ENCODE peak calls at places on chromosome 4, in five cellular contexts. C is esophagus muscularis mucosa, A is upper lobe of left lung, W is thoracic aorta, P is pancreas. Z is an unnamed sample.

GRCh38 chr4:98530572-98530971 is 127.8 kb downstream of the TSPAN5 start:
- DNase-seq in A (no peak), P (no peak), C (peak), W (no peak), Z (no peak)

GRCh38 chr4:105966046-105966445 is 70.8 kb downstream of the NPNT start:
- DNase-seq in A (no peak), P (no peak), C (no peak), W (no peak), Z (no peak)

GRCh38 chr4:147418206-147418605 is 62.7 kb upstream of the EDNRA start:
- DNase-seq in A (no peak), W (no peak), C (no peak), P (no peak), Z (no peak)

GRCh38 chr4:57020467-57021101 is 41.9 kb downstream of the POLR2B start:
- DNase-seq in A (no peak), C (no peak), P (no peak), W (no peak), Z (no peak)

GRCh38 chr4:21304061-21304541 is 603.8 kb downstream of the PACRGL start:
- DNase-seq in P (no peak), C (no peak), A (no peak), W (no peak), Z (no peak)

GRCh38 chr4:152408514-152409327 is 127.2 kb downstream of the FBXW7 start:
- DNase-seq in A (no peak), C (no peak), W (no peak), P (no peak), Z (no peak)

GRCh38 chr4:38099020-38099600 is 138.9 kb downstream of the PTTG2 start:
- DNase-seq in P (no peak), C (no peak), W (no peak), A (no peak), Z (no peak)

GRCh38 chr4:70601422-70602039 is 9.5 kb downstream of the AMBN start:
- DNase-seq in P (peak), W (no peak), A (peak), C (no peak), Z (no peak)

GRCh38 chr4:3201718-3202702 is 46.9 kb upstream of the MSANTD1 start:
- DNase-seq in P (no peak), C (no peak), W (no peak), A (no peak), Z (no peak)

GRCh38 chr4:184541918-184542317 is 67.6 kb upstream of the IRF2 start:
- DNase-seq in P (no peak), W (no peak), A (no peak), C (no peak), Z (no peak)
- H3K27ac ChIP-seq in P (no peak), W (no peak), A (no peak), C (no peak), Z (no peak)

GRCh38 chr4:1201851-1202525 is 29.6 kb upstream of the SPON2 start:
- DNase-seq in A (peak), C (peak), W (no peak), P (peak), Z (peak)
- H3K4me3 ChIP-seq in A (no peak), C (peak), W (peak), P (no peak), Z (peak)

DNA sequence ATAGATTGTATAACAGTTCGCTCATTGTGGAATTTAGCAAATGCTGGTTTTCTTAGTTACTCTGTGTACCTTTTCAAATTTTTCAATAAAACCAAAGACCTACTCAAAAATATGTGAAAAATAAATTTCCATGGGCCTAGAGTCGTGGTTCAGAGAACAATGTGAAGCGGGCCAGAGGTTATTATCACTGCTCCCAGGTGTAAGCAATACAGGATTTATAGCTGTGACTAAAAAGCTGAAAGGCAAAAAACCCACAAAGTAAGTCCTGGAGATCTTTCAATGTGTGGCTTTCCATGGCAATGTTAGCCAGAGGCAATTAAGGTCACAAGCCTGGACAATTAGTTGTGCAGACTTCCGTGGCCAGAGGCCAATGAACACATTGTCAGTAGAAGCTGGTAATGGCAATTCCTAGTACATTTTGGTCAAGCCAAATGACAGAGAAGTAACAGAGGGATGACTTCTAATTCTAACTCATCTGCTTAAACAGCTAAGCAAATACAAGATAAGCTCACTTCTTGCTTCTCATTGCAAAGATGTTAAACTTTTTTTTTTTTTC is 127.1 kb upstream of the FAT4 start:
- DNase-seq in P (no peak), W (no peak), C (no peak), A (no peak), Z (peak)
- H3K27ac ChIP-seq in P (no peak), W (no peak), C (no peak), A (no peak), Z (no peak)

DNA sequence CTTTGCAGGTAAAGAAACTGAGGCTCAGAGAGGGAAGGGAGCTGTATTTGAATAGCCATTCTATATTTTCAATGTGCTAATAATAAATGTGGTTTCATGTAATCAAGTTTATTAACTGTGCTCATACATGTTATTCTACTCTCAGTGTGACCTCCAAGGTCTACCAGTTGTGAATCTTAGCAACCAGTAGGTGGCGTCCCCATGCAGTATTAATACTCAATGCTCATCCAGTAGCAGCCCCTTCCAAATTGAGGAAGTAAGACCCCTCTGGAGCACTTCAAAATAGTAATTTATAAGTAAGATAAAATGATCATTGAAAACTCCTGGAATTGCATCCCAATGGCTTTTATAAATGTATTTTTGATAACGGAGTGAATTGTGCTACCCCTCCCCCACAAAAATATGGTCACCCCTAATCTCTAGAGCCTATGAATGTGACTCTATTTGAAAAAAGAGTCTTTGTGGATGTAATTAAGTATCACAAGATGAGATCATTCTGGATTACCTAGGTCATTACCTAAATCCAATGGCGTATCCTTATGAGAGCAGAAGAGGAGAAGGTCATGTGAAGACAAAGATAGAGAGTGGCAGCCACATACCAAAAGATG is 20.4 kb upstream of the SEPSECS start:
- DNase-seq in W (no peak), P (no peak), C (no peak), A (no peak), Z (no peak)
- H3K4me3 ChIP-seq in W (no peak), P (no peak), C (no peak), A (no peak), Z (no peak)

GRCh38 chr4:82381661-82382284 is 8.0 kb upstream of the HNRNPD start:
- DNase-seq in A (no peak), P (no peak), C (peak), W (no peak), Z (no peak)

GRCh38 chr4:82382756-82383155 is 9.0 kb upstream of the HNRNPD start:
- DNase-seq in C (peak), W (no peak), A (no peak), P (no peak), Z (no peak)

GRCh38 chr4:82380831-82381230 is 7.0 kb upstream of the HNRNPD start:
- DNase-seq in A (no peak), P (no peak), W (no peak), C (no peak), Z (no peak)

GRCh38 chr4:82381235-82381634 is 7.4 kb upstream of the HNRNPD start:
- DNase-seq in W (no peak), C (peak), A (no peak), P (no peak), Z (no peak)

DNA sequence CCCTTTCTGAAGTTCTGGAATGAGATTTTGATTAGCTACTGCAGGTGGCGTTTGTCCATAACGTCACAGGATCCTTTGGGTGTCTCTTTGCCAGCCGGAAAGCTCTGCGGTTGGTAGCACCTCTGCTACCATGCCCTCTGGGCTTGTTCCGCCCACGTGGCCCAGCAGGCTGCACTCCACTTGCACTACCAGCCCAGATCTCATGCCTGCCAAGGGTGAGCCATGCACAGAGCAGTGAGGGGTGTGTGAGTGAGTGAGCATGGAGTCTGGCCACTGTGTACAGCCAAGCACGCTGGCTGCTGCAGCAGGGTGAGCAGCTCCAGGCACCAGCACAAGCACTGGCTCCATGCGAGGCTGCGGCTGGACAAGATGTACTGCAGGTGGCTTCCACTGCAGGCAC is 6.6 kb upstream of the HNRNPD start:
- DNase-seq in P (no peak), A (no peak), C (no peak), W (no peak), Z (peak)
- H3K27ac ChIP-seq in P (no peak), A (no peak), C (no peak), W (no peak), Z (no peak)

DNA sequence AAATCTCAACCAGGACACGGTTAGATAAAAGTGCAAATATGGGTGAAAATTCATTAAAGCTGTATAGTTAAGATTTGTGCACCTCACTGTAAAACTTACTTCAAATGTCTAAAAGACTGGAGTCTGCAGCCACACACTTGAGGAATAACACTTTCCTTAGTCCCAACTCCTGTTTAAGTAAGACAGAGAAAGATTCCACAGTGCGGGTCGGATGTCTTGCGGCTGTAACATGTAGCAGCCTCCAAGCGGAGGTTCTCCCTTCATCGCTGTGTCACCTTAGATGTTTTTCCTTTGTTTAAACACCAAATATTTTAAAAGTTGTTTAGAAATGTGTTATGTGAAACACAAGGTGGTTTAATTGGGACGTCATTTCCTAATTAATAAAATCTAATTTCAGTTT is 905 bp upstream of the MAEA start:
- DNase-seq in C (no peak), A (no peak), P (no peak), W (no peak), Z (no peak)
- H3K4me3 ChIP-seq in C (peak), A (no peak), P (peak), W (peak), Z (peak)

GRCh38 chr4:146407257-146407656 is 114.5 kb downstream of the SLC10A7 start:
- DNase-seq in P (no peak), A (no peak), C (no peak), W (no peak), Z (no peak)
- H3K27ac ChIP-seq in P (no peak), A (peak), C (no peak), W (no peak), Z (peak)